ENCODE peak calls at places on chromosome 10, in nine cellular contexts. D is neural progenitor cell, L is MM.1S, Y is astrocyte, Q is GM12878, E is colonic mucosa, P is GM23248, N is mesendoderm, G is PC-3. S is an unnamed sample.

GRCh38 chr10:73253226-73253557 is 748 bp upstream of the MRPS16 start:
- DNase-seq in D (peak; percentile 13), L (peak; percentile 48), Y (no peak), Q (no peak), E (peak; percentile 19), P (peak; percentile 38), N (peak; percentile 56), G (peak; percentile 54), S (no peak)

GRCh38 chr10:69801094-69801433 is 642 bp upstream of the COL13A1 start:
- DNase-seq in D (peak; percentile 76), L (peak; percentile 40), Y (no peak), Q (no peak), E (peak; percentile 63), P (peak; percentile 70), N (peak; percentile 95), G (peak; percentile 92), S (peak; percentile 96)

GRCh38 chr10:80769700-80770160 is 232.0 kb downstream of the SH2D4B start:
- DNase-seq in D (no peak), L (no peak), Y (no peak), Q (no peak), E (no peak), P (no peak), N (peak; percentile 70), G (no peak), S (no peak)

GRCh38 chr10:34489973-34490372 is 325.1 kb downstream of the PARD3 start:
- DNase-seq in D (no peak), L (no peak), Y (peak; percentile 82), Q (no peak), E (no peak), P (peak; percentile 82), N (no peak), G (peak; percentile 87), S (no peak)

GRCh38 chr10:93412801-93413200 is 69.3 kb downstream of the MYOF start:
- DNase-seq in D (no peak), L (no peak), Y (no peak), Q (no peak), E (no peak), P (no peak), N (no peak), G (no peak), S (no peak)

GRCh38 chr10:97399843-97400545 is 1.1 kb downstream of the RRP12 start:
- DNase-seq in D (peak; percentile 32), L (peak; percentile 77), Y (peak; percentile 70), Q (no peak), E (peak; percentile 71), P (peak; percentile 87), N (peak; percentile 62), G (peak; percentile 75), S (peak; percentile 73)

GRCh38 chr10:103566536-103566935 is 73.0 kb downstream of the NEURL1 start:
- DNase-seq in D (no peak), L (no peak), Y (no peak), Q (no peak), E (no peak), P (peak; percentile 20), N (no peak), G (no peak), S (no peak)

GRCh38 chr10:127577376-127577775 is 28.3 kb downstream of the NPS start:
- DNase-seq in D (no peak), L (no peak), Y (peak; percentile 12), Q (no peak), E (no peak), P (peak; percentile 42), N (no peak), G (peak; percentile 26), S (no peak)

GRCh38 chr10:32893431-32893830 is 64.6 kb downstream of the ITGB1 start:
- DNase-seq in D (peak; percentile 52), L (no peak), Y (no peak), Q (no peak), E (no peak), P (peak; percentile 45), N (peak; percentile 86), G (peak; percentile 32), S (peak; percentile 84)

GRCh38 chr10:14478201-14478600 is 147.5 kb upstream of the FRMD4A start:
- DNase-seq in D (no peak), L (no peak), Y (no peak), Q (no peak), E (no peak), P (no peak), N (no peak), G (no peak), S (no peak)
- H3K27ac ChIP-seq in D (no peak overlapping the region), L (no peak overlapping the region), Y (peak overlapping the region; percentile 88), Q (no peak overlapping the region), E (no peak overlapping the region), P (no peak overlapping the region), N (no peak overlapping the region), G (no peak overlapping the region), S (no peak overlapping the region)

GRCh38 chr10:48525956-48526355 is 78.9 kb downstream of the ARHGAP22 start:
- DNase-seq in D (peak; percentile 67), L (no peak), Y (no peak), Q (no peak), E (no peak), P (no peak), N (no peak), G (no peak), S (peak; percentile 41)

GRCh38 chr10:48523820-48524758 is 80.8 kb downstream of the ARHGAP22 start:
- DNase-seq in D (peak; percentile 74), L (no peak), Y (no peak), Q (no peak), E (no peak), P (peak; percentile 58), N (peak; percentile 53), G (peak; percentile 37), S (peak; percentile 87)

GRCh38 chr10:48522011-48522765 is 82.7 kb downstream of the ARHGAP22 start:
- DNase-seq in D (no peak), L (no peak), Y (peak; percentile 21), Q (no peak), E (no peak), P (peak; percentile 55), N (no peak), G (no peak), S (peak; percentile 32)

GRCh38 chr10:48525113-48525512 is 79.8 kb downstream of the ARHGAP22 start:
- DNase-seq in D (no peak), L (no peak), Y (no peak), Q (no peak), E (no peak), P (no peak), N (no peak), G (no peak), S (peak; percentile 43)

DNA sequence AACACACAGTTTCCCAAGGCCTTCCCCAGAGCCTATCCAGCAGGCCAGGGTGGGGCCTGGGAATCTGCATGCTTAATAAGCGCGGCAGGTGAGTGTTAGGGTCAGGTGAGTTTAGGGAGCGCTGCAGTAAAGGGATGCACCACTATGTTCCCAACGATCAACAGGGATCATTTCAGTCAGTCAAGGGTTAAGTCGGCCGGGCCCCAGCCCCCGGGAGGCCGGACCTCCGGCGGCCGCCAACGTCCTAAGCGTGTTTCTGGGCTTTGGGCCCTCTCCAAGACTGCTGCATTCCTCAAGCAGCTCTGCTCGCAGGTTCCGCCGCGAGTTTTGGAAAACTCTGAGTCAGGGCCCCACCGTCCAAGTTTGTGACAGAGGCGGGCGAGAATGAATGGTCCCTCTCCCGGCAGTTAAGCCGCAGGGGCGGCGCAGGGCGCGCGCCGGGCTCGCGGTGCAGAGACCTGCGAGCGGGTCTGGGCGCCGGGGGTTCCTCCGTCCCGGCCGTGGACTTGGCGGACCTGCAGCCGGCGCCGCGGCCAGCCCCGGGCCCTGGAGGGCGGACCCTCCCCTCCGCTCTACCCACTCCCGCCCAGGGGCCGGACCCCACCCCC is 81.6 kb downstream of the ARHGAP22 start:
- DNase-seq in D (peak; percentile 65), L (no peak), Y (peak; percentile 96), Q (no peak), E (no peak), P (peak; percentile 98), N (peak; percentile 83), G (peak; percentile 86), S (peak; percentile 89)
- H3K9ac ChIP-seq in D (no peak overlapping the region), L (no peak overlapping the region), Y (peak overlapping the region; percentile 33), Q (no peak overlapping the region), E (no peak overlapping the region), P (peak overlapping the region; percentile 41), N (peak overlapping the region; percentile 26), G (peak overlapping the region; percentile 2), S (no peak overlapping the region)

GRCh38 chr10:26488344-26488743 is 50.2 kb downstream of the APBB1IP start:
- DNase-seq in D (no peak), L (no peak), Y (peak; percentile 38), Q (no peak), E (no peak), P (peak; percentile 83), N (no peak), G (peak; percentile 63), S (no peak)

GRCh38 chr10:26485150-26485941 is 47.2 kb downstream of the APBB1IP start:
- DNase-seq in D (no peak), L (no peak), Y (peak; percentile 79), Q (no peak), E (no peak), P (peak; percentile 83), N (no peak), G (no peak), S (no peak)

GRCh38 chr10:26486985-26487850 is 49.1 kb downstream of the APBB1IP start:
- DNase-seq in D (no peak), L (no peak), Y (peak; percentile 97), Q (peak; percentile 79), E (no peak), P (peak; percentile 99), N (peak; percentile 22), G (peak; percentile 82), S (no peak)

GRCh38 chr10:26483554-26483953 is 45.4 kb downstream of the APBB1IP start:
- DNase-seq in D (no peak), L (no peak), Y (no peak), Q (no peak), E (no peak), P (no peak), N (no peak), G (peak; percentile 36), S (no peak)

GRCh38 chr10:26486304-26486703 is 48.2 kb downstream of the APBB1IP start:
- DNase-seq in D (no peak), L (no peak), Y (peak; percentile 98), Q (no peak), E (no peak), P (peak; percentile 99), N (peak; percentile 60), G (peak; percentile 76), S (no peak)
- H3K36me3 ChIP-seq in D (no peaks in the 10 kb centered on the region), L (no peaks in the 10 kb centered on the region), Y (no peaks in the 10 kb centered on the region), Q (no peaks in the 10 kb centered on the region), E (no peaks in the 10 kb centered on the region), P (peaks cover 3% of the 10 kb centered on the region), N (no peaks in the 10 kb centered on the region), G (no peaks in the 10 kb centered on the region), S (no peaks in the 10 kb centered on the region)

GRCh38 chr10:51711519-51711891 is 12.1 kb upstream of the CSTF2T start:
- DNase-seq in D (no peak), L (no peak), Y (no peak), Q (no peak), E (no peak), P (no peak), N (no peak), G (no peak), S (no peak)

GRCh38 chr10:51718804-51719291 is 19.5 kb upstream of the CSTF2T start:
- DNase-seq in D (no peak), L (no peak), Y (peak; percentile 47), Q (no peak), E (no peak), P (peak; percentile 70), N (peak; percentile 74), G (peak; percentile 85), S (peak; percentile 51)

DNA sequence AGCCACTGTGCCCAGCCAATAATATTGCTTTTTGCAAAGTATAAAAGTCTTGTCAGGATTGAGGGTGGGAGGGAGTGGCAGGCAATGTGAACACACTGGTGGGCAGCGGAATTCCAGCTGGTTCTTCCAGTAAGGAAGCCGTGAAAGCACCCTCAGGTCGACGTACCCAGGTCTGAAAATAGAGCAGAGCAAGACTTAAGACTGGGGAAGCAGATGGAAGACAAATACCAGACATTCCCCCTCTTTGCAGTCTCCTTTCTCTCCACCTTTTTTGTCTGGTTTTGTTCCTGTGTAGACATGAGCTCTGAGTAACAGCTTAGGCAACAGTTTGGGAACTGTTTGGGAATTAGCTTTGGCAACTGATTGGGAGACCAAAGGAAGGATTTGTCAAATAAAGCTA is 17.6 kb upstream of the CSTF2T start:
- DNase-seq in D (no peak), L (no peak), Y (peak; percentile 39), Q (no peak), E (no peak), P (peak; percentile 10), N (no peak), G (no peak), S (no peak)
- H3K27ac ChIP-seq in D (no peak overlapping the region), L (no peak overlapping the region), Y (no peak overlapping the region), Q (no peak overlapping the region), E (no peak overlapping the region), P (no peak overlapping the region), N (no peak overlapping the region), G (no peak overlapping the region), S (no peak overlapping the region)

S was measured in endodermal cell.